ENCODE peak calls at places on chromosomes 4 and X, in four cellular contexts. One of them, this sample, is unnamed.

GRCh38 chr4:76606662-76607265 is 171.7 kb downstream of the SHROOM3 start:
- DNase-seq in CD4-positive, alpha-beta T cell: no peak
- DNase-seq in HEK293T: no peak
- DNase-seq in activated CD8-positive, alpha-beta memory T cell treated with anti-CD3 and anti-CD28 coated beads for 1 hour: no peak
- DNase-seq in this sample: no peak

GRCh38 chr4:185244763-185245162 is 35.4 kb downstream of the SNX25 start:
- DNase-seq in CD4-positive, alpha-beta T cell: no peak
- DNase-seq in HEK293T: no peak
- DNase-seq in activated CD8-positive, alpha-beta memory T cell treated with anti-CD3 and anti-CD28 coated beads for 1 hour: no peak
- DNase-seq in this sample: peak; percentile 33

GRCh38 chr4:184196730-184197355 is 20.8 kb downstream of the ENPP6 start:
- DNase-seq in CD4-positive, alpha-beta T cell: no peak
- DNase-seq in HEK293T: no peak
- DNase-seq in activated CD8-positive, alpha-beta memory T cell treated with anti-CD3 and anti-CD28 coated beads for 1 hour: no peak
- DNase-seq in this sample: no peak

GRCh38 chrX:53280703-53281320 is 572 bp downstream of the IQSEC2 start:
- DNase-seq in CD4-positive, alpha-beta T cell: no peak
- DNase-seq in HEK293T: no peak
- DNase-seq in activated CD8-positive, alpha-beta memory T cell treated with anti-CD3 and anti-CD28 coated beads for 1 hour: no peak
- DNase-seq in this sample: peak; percentile 39

GRCh38 chrX:10233696-10234095 is 76.9 kb downstream of the CLCN4 start:
- DNase-seq in CD4-positive, alpha-beta T cell: no peak
- DNase-seq in HEK293T: no peak
- DNase-seq in activated CD8-positive, alpha-beta memory T cell treated with anti-CD3 and anti-CD28 coated beads for 1 hour: no peak
- DNase-seq in this sample: peak; percentile 22

GRCh38 chr4:6208416-6208815 is 8.1 kb upstream of the JAKMIP1 start:
- DNase-seq in CD4-positive, alpha-beta T cell: no peak
- DNase-seq in HEK293T: no peak
- DNase-seq in activated CD8-positive, alpha-beta memory T cell treated with anti-CD3 and anti-CD28 coated beads for 1 hour: no peak
- DNase-seq in this sample: no peak

GRCh38 chr4:47836655-47837581 is 949 bp downstream of the CORIN start:
- DNase-seq in CD4-positive, alpha-beta T cell: peak; percentile 23
- DNase-seq in HEK293T: peak; percentile 73
- DNase-seq in activated CD8-positive, alpha-beta memory T cell treated with anti-CD3 and anti-CD28 coated beads for 1 hour: no peak
- DNase-seq in this sample: peak; percentile 74

GRCh38 chr4:169724251-169724650 is 33.5 kb downstream of the HPF1 start:
- DNase-seq in CD4-positive, alpha-beta T cell: no peak
- DNase-seq in HEK293T: no peak
- DNase-seq in activated CD8-positive, alpha-beta memory T cell treated with anti-CD3 and anti-CD28 coated beads for 1 hour: no peak
- DNase-seq in this sample: peak; percentile 82

GRCh38 chr4:100848865-100849264 is 331.0 kb upstream of the EMCN start:
- DNase-seq in CD4-positive, alpha-beta T cell: no peak
- DNase-seq in HEK293T: no peak
- DNase-seq in activated CD8-positive, alpha-beta memory T cell treated with anti-CD3 and anti-CD28 coated beads for 1 hour: no peak
- DNase-seq in this sample: no peak

GRCh38 chr4:117664706-117665444 is 369.4 kb upstream of the NDST3 start:
- DNase-seq in CD4-positive, alpha-beta T cell: no peak
- DNase-seq in HEK293T: no peak
- DNase-seq in activated CD8-positive, alpha-beta memory T cell treated with anti-CD3 and anti-CD28 coated beads for 1 hour: no peak
- DNase-seq in this sample: no peak

GRCh38 chr4:133157460-133158160 is 8.5 kb downstream of the PCDH10 start:
- DNase-seq in CD4-positive, alpha-beta T cell: no peak
- DNase-seq in HEK293T: no peak
- DNase-seq in activated CD8-positive, alpha-beta memory T cell treated with anti-CD3 and anti-CD28 coated beads for 1 hour: no peak
- DNase-seq in this sample: no peak

GRCh38 chr4:24920008-24920407 is 7.2 kb upstream of the CCDC149 start:
- DNase-seq in CD4-positive, alpha-beta T cell: no peak
- DNase-seq in HEK293T: no peak
- DNase-seq in activated CD8-positive, alpha-beta memory T cell treated with anti-CD3 and anti-CD28 coated beads for 1 hour: no peak
- DNase-seq in this sample: no peak

GRCh38 chr4:37816006-37816405 is 10.5 kb upstream of the PGM2 start:
- DNase-seq in CD4-positive, alpha-beta T cell: no peak
- DNase-seq in HEK293T: no peak
- DNase-seq in activated CD8-positive, alpha-beta memory T cell treated with anti-CD3 and anti-CD28 coated beads for 1 hour: no peak
- DNase-seq in this sample: no peak

GRCh38 chrX:150063138-150063518 is 124.8 kb upstream of the EOLA2 start:
- DNase-seq in CD4-positive, alpha-beta T cell: no peak
- DNase-seq in HEK293T: no peak
- DNase-seq in activated CD8-positive, alpha-beta memory T cell treated with anti-CD3 and anti-CD28 coated beads for 1 hour: no peak
- DNase-seq in this sample: no peak

GRCh38 chrX:41737065-41737464 is 13.1 kb downstream of the GPR82 start:
- DNase-seq in CD4-positive, alpha-beta T cell: no peak
- DNase-seq in HEK293T: no peak
- DNase-seq in activated CD8-positive, alpha-beta memory T cell treated with anti-CD3 and anti-CD28 coated beads for 1 hour: no peak
- DNase-seq in this sample: no peak

GRCh38 chr4:48175328-48175727 is 41.3 kb upstream of the TXK start:
- DNase-seq in CD4-positive, alpha-beta T cell: no peak
- DNase-seq in HEK293T: no peak
- DNase-seq in activated CD8-positive, alpha-beta memory T cell treated with anti-CD3 and anti-CD28 coated beads for 1 hour: no peak
- DNase-seq in this sample: no peak